ENCODE peak calls at places on chromosomes 1 and 21, in five cellular contexts. I, P, Z, C and Q are unnamed samples.

GRCh38 chr21:37380349-37381323 is 14.1 kb downstream of the DYRK1A start:
- DNase-seq in C (no peak), I (peak), Z (no peak), P (no peak), Q (no peak)

GRCh38 chr1:22537441-22538139 is 25.7 kb upstream of the EPHA8 start:
- DNase-seq in I (no peak), Z (no peak), C (no peak), P (no peak), Q (no peak)

GRCh38 chr1:76577818-76578185 is 289.5 kb upstream of the ST6GALNAC5 start:
- DNase-seq in I (no peak), Z (no peak), C (no peak), P (no peak), Q (no peak)

GRCh38 chr1:230629511-230629910 is 12.8 kb upstream of the COG2 start:
- DNase-seq in P (no peak), Z (no peak), C (no peak), I (no peak), Q (no peak)

GRCh38 chr1:9847269-9847668 is 23.5 kb upstream of the CLSTN1 start:
- DNase-seq in I (no peak), P (no peak), C (no peak), Z (no peak), Q (no peak)

GRCh38 chr1:38134294-38134755 is 87.7 kb upstream of the POU3F1 start:
- DNase-seq in I (no peak), Z (no peak), P (no peak), C (no peak), Q (no peak)

GRCh38 chr1:203968728-203969127 is 104.2 kb upstream of the SOX13 start:
- DNase-seq in P (no peak), Z (no peak), I (no peak), C (no peak), Q (no peak)

GRCh38 chr1:81412954-81413353 is 387.8 kb upstream of the ADGRL2 start:
- DNase-seq in Z (no peak), I (no peak), P (no peak), C (no peak), Q (no peak)

GRCh38 chr1:28085129-28085528 is 3.3 kb downstream of the EYA3 start:
- DNase-seq in C (no peak), Z (no peak), P (no peak), I (no peak), Q (no peak)

GRCh38 chr1:28086651-28087050 is 1.8 kb downstream of the EYA3 start:
- DNase-seq in C (no peak), I (no peak), P (no peak), Z (no peak), Q (no peak)

GRCh38 chr1:28091043-28091781 is 2.8 kb upstream of the EYA3 start:
- DNase-seq in I (peak), Z (no peak), C (peak), P (peak), Q (peak)

GRCh38 chr1:28087614-28088167 is 719 bp downstream of the EYA3 start:
- DNase-seq in Z (no peak), P (no peak), C (peak), I (no peak), Q (no peak)

DNA sequence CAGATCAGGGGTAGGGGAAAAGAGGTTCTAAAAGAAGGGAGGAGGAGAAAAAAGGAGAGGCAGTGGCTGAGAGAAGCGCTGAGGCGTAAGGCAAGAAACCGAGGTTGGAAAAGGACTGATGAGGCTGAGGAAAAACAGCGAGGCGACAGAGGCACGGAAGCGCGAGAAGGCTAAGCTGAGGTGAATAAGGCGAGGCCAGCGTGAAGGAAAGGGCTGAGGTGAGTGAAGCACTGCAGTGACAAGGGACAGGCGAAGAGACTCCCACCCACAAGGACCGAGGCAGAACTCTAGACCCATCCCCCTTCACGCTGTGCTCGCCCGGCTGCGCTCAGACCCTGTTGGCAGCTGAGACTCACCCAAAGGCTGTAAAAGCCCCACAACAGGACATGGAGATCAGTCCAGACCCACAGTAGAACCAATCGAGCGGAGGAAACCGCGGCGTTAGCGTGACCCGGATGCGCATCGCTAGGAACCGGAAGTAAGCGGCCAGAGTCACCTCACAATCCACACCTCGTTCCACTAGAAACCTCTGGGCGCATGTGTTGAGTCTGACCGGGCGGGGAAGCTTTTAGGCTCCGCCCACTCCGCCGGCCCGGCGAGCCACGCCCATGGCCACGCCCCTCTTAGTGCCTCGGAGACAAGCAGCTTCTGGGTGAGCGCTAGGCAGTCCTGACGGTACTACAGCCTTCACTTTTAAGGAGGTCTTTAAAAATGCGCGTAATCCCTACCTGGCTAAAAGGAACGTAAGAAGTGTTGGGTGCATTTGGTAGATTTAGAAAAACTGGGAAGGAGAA is at the start of gene EYA3:
- DNase-seq in Z (peak), I (peak), C (peak), P (peak), Q (peak)
- TF ChIP-seq POLR2A in Z (peak), I (peak), C (peak), P (peak), Q (peak)

GRCh38 chr1:84736445-84736844 is 46.2 kb upstream of the SSX2IP start:
- DNase-seq in P (no peak), C (no peak), I (no peak), Z (no peak), Q (no peak)

GRCh38 chr1:84738237-84738636 is 48.0 kb upstream of the SSX2IP start:
- DNase-seq in Z (no peak), I (no peak), C (no peak), P (no peak), Q (no peak)

GRCh38 chr1:84736944-84737343 is 46.7 kb upstream of the SSX2IP start:
- DNase-seq in P (no peak), I (no peak), Z (no peak), C (no peak), Q (no peak)

GRCh38 chr1:84737572-84737971 is 47.3 kb upstream of the SSX2IP start:
- DNase-seq in I (no peak), P (no peak), C (no peak), Z (no peak), Q (no peak)

DNA sequence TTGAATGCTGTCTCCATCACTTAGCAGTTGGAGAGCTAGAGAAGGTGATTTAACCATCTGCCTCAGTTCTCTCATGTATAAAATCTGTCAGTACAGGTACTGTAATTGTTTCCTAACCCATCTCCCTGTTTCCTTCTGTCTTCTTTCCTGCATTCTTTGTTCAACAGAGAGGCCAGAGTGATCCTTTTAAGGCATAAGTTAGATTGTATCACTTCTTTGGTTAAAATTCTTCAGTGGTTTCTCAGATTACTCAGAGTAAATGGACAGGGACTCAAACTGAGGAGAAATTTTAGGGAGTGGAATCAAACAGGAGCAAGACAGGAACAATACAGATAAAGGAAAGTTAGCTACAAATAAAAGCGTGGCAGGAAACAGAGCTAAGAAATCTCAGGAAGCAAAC is 45.2 kb upstream of the SSX2IP start:
- DNase-seq in I (no peak), P (no peak), C (peak), Z (no peak), Q (no peak)
- TF ChIP-seq POLR2A in I (no peak), P (no peak), C (no peak), Z (no peak), Q (no peak)

DNA sequence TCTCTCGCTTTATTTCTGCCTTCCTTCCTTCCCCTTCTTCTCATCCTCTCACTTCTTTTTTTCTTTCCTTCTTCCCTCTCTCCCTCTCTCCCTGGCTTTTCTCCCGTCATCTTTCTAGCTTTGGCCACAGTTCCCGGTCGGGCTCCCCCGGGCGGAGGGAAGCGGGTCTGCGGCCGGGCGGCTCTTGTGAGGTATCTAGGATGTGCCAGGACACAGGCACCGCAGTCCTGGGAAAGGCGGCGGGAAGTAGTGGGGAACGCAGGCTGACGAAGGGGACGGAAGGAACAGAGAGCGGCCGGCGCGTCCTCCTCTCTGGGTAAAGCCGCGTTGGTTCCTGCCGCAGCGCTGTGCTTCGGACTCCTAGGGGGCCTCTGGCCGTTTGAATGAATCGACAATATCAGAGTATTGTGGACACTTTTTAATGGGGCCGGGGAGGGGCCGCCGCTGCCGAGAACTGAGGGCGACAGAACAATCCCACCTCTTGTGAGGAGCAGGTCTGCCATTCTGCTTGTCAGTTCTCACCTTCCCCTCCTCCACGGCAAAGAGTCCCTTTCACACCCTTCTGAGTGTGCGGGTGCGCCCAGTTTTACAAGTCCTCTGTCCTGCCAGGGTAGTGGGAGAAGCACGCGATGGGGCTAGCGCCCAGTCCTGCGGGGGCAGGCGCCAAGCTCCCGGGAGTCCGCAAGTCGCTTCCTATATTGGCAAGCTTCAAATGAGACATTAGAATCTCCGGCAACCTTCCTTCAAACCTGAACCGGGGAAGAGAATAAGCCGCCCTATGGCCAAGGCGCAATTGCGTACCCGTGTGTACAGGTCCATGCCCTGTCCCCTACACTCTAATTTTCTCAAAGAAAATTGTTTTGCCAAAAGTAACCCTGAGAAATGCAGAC is 1.1 kb upstream of the LHX9 start:
- DNase-seq in Z (no peak), P (peak), I (no peak), C (peak), Q (peak)
- TF ChIP-seq POLR2A in Z (no peak), P (no peak), I (no peak), C (no peak), Q (no peak)

GRCh38 chr1:159015440-159015909 is 5.8 kb downstream of the IFI16 start:
- DNase-seq in P (peak), Z (peak), I (peak), C (peak), Q (no peak)
- TF ChIP-seq POLR2A in P (no peak), Z (peak), I (no peak), C (no peak), Q (no peak)

DNA sequence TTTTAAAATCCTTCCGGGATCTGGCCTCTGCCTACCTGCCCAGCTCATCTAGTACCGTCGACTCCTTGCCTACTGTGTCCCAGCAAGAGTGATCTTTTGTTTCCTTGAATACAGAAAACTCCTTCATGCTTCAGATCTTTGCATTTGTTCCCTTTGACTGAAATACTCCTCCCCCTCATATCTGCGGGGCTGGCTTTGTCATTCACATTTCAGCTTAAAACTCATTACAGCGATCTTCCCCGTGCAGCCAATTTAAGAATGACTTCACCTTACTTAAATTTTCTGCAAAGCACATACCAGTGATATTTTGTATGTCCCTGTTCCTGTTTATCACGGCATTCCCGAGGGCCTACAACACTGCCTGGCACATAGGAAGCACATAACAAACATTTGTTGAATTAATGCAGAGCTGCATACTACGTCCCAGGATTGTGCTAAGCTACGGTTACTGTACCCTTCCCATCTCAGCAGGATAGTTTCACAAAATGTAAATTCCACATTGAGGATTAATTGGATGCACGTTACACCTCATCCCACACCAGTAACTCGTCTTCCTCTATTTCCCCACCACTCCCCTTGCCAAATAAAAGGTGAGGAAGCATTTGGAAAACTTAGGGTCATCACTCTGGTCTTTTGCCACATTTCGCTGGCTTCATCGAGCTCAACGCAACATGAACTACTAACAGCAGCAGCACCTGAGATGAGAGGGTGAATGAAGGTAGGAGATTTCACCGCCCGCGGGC is 799 bp upstream of the DESI2 start:
- DNase-seq in Z (no peak), C (peak), P (no peak), I (no peak), Q (no peak)
- TF ChIP-seq POLR2A in Z (peak), C (no peak), P (no peak), I (no peak), Q (no peak)

GRCh38 chr1:26696191-26696644 is 403 bp downstream of the ARID1A start:
- DNase-seq in Z (peak), P (peak), C (no peak), I (no peak), Q (peak)

GRCh38 chr1:26697978-26698849 is 2.4 kb downstream of the ARID1A start:
- DNase-seq in C (peak), Z (peak), I (peak), P (peak), Q (peak)

GRCh38 chr1:26697441-26697977 is 1.7 kb downstream of the ARID1A start:
- DNase-seq in C (no peak), I (no peak), Z (no peak), P (no peak), Q (peak)

GRCh38 chr1:26695417-26696190 is at the start of gene ARID1A:
- DNase-seq in C (peak), Z (peak), P (peak), I (peak), Q (peak)

GRCh38 chr1:26696645-26697440 is 1.0 kb downstream of the ARID1A start:
- DNase-seq in Z (peak), P (peak), I (no peak), C (no peak), Q (no peak)
- TF ChIP-seq POLR2A in Z (peak), P (peak), I (no peak), C (no peak), Q (no peak)

GRCh38 chr1:150551784-150552691 is 2.8 kb downstream of the ADAMTSL4 start:
- DNase-seq in P (peak), I (peak), Z (no peak), C (peak), Q (no peak)
- TF ChIP-seq POLR2A in P (no peak), I (no peak), Z (no peak), C (no peak), Q (no peak)

DNA sequence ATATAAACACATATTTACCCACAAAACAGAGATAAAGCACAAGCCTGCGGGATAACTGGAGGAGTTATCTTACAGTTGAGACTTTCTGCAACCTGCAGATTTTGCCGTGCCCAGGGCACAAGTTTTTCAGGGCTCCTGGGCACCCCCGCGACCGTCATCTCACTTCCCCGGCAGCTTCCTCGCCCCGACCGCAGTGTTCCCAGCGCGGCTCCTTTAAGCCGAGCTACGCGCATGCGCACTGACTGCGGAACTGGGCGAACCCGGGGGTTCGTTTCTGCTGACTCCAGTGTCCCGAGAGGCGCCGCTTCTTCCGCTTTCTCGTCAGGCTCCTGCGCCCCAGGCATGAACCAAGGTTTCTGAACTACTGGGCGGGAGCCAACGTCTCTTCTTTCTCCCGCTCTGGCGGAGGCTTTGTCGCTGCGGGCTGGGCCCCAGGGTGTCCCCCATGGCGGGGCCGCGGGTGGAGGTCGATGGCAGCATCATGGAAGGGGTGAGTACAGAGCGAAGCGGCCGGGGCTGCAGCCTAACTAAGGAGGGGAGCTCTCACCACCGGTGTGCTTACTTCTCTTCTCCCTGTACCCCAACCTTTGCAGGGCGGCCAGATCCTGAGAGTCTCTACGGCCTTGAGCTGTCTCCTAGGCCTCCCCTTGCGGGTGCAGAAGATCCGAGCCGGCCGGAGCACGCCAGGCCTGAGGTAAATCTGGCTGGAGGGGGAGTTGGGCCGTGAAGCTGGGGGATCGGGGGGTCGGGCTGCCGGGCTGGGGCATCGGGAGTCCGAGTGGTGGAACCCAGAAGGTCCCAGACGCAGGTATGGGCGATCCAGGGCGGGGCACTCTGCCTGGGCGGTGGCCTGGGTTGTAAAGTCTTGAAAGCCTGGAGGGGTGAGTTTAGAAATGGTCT is at the start of gene RTCA:
- DNase-seq in I (peak), P (peak), Z (peak), C (peak), Q (peak)
- TF ChIP-seq POLR2A in I (peak), P (peak), Z (peak), C (no peak), Q (peak)

GRCh38 chr1:33003657-33004056 is 33.0 kb downstream of the AK2 start:
- DNase-seq in P (no peak), C (no peak), Z (no peak), I (no peak), Q (peak)

GRCh38 chr1:33005812-33006465 is 30.7 kb downstream of the AK2 start:
- DNase-seq in Z (no peak), I (no peak), C (no peak), P (no peak), Q (no peak)

GRCh38 chr1:33007190-33008050 is 29.3 kb downstream of the AK2 start:
- DNase-seq in P (peak), C (peak), Z (no peak), I (no peak), Q (peak)

GRCh38 chr1:33004628-33005027 is 32.1 kb downstream of the AK2 start:
- DNase-seq in I (no peak), Z (no peak), C (peak), P (no peak), Q (no peak)

DNA sequence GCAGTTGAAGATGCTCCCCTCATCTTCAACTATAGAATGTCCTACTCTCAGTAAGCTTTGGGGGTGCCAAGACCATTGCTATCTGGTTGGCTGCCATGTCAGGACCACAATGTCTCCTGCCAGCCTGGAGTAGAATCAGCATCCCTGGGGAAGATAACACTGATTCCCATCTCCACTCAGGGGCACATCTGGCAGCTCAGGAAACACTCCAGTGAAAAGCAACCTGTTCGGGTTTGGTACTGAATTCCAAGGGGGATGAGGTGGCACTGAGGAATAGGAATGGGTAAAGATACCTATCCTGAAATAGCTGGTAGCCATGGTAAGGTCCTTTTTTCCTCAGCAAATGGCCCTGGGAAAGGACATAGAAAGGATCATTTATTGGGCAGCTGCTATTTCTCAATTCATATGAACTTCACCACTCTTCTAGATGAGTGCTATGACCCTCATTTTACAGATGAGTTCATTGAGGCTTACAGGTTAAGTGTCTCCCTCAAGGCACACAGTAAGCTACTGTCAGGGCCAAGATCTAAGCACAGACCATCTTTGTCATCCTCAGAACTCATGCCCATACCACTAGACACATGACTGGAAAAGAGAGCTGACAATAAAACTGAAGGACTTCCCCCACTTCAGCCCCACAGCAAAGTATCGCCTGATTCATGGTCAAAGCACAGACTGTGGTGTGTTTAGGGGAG is 31.4 kb downstream of the AK2 start:
- DNase-seq in P (no peak), C (no peak), I (no peak), Z (no peak), Q (no peak)
- TF ChIP-seq POLR2A in P (no peak), C (no peak), I (no peak), Z (no peak), Q (no peak)